ENCODE peak calls at places on chromosomes 6 and 20, in six cellular contexts. O is mesothelial cell of epicardium, Q is ovary, Z is HFFc6, V is sigmoid colon, U is psoas muscle. N is an unnamed sample.

GRCh38 chr20:906703-907102 is 9.4 kb downstream of the ANGPT4 start:
- DNase-seq in O (no peak), Q (no peak), Z (no peak), V (no peak), U (peak), N (no peak)

GRCh38 chr6:36297511-36297910 is 27.7 kb downstream of the PNPLA1 start:
- DNase-seq in O (no peak), Q (no peak), Z (no peak), V (no peak), U (no peak), N (no peak)

GRCh38 chr6:27081931-27082330 is 165.6 kb upstream of the PRSS16 start:
- DNase-seq in O (no peak), Q (no peak), Z (no peak), V (no peak), U (no peak), N (no peak)

GRCh38 chr6:139126255-139126654 is 8.6 kb upstream of the HECA start:
- DNase-seq in O (no peak), Q (no peak), Z (peak), V (no peak), U (no peak), N (peak)

GRCh38 chr6:39664173-39664572 is 61.0 kb downstream of the KIF6 start:
- DNase-seq in O (no peak), Q (no peak), Z (no peak), V (no peak), U (no peak), N (no peak)

GRCh38 chr6:14965340-14966102 is 280.3 kb upstream of the JARID2 start:
- DNase-seq in O (no peak), Q (no peak), Z (peak), V (no peak), U (no peak), N (no peak)

GRCh38 chr6:149888659-149889058 is 9.3 kb downstream of the RAET1E start:
- DNase-seq in O (no peak), Q (no peak), Z (no peak), V (no peak), U (no peak), N (no peak)

GRCh38 chr6:135179920-135180457 is 1.1 kb upstream of the MYB start:
- DNase-seq in O (no peak), Q (no peak), Z (peak), V (no peak), U (no peak), N (no peak)

GRCh38 chr20:11516448-11516847 is 401.2 kb upstream of the BTBD3 start:
- DNase-seq in O (no peak), Q (no peak), Z (no peak), V (no peak), U (no peak), N (no peak)

GRCh38 chr6:108714012-108714773 is 134.0 kb upstream of the ARMC2 start:
- DNase-seq in O (no peak), Q (peak), Z (peak), V (peak), U (no peak), N (peak)

GRCh38 chr6:116500969-116501433 is 10.4 kb upstream of the CALHM5 start:
- DNase-seq in O (no peak), Q (no peak), Z (no peak), V (no peak), U (no peak), N (no peak)

GRCh38 chr6:13712485-13712990 is 903 bp upstream of the RANBP9 start:
- DNase-seq in O (no peak), Q (no peak), Z (no peak), V (no peak), U (no peak), N (no peak)

GRCh38 chr6:147204843-147205311 is 660 bp downstream of the STXBP5 start:
- DNase-seq in O (no peak), Q (no peak), Z (no peak), V (no peak), U (no peak), N (no peak)

GRCh38 chr6:44116643-44117382 is 10.4 kb downstream of the MRPL14 start:
- DNase-seq in O (no peak), Q (no peak), Z (peak), V (no peak), U (no peak), N (no peak)

GRCh38 chr20:10662661-10663458 is 10.9 kb downstream of the JAG1 start:
- DNase-seq in O (no peak), Q (no peak), Z (no peak), V (no peak), U (no peak), N (no peak)

GRCh38 chr6:145139451-145139850 is 595.9 kb downstream of the EPM2A start:
- DNase-seq in O (no peak), Q (no peak), Z (no peak), V (no peak), U (no peak), N (no peak)

GRCh38 chr6:156777866-156778614 is 862 bp downstream of the ARID1B start:
- DNase-seq in O (peak), Q (peak), Z (peak), V (peak), U (peak), N (peak)

GRCh38 chr6:156777577-156777865 is 343 bp downstream of the ARID1B start:
- DNase-seq in O (no peak), Q (no peak), Z (no peak), V (no peak), U (no peak), N (no peak)

GRCh38 chr6:156780117-156780641 is 3.0 kb downstream of the ARID1B start:
- DNase-seq in O (no peak), Q (no peak), Z (peak), V (no peak), U (no peak), N (peak)

GRCh38 chr6:156779206-156780116 is 2.3 kb downstream of the ARID1B start:
- DNase-seq in O (peak), Q (peak), Z (no peak), V (peak), U (peak), N (peak)

GRCh38 chr6:156778615-156779205 is 1.5 kb downstream of the ARID1B start:
- DNase-seq in O (peak), Q (peak), Z (peak), V (peak), U (peak), N (peak)
- TF ChIP-seq CTCF in O (no peak), Q (no peak), Z (no peak), V (no peak), U (no peak), N (no peak)

DNA sequence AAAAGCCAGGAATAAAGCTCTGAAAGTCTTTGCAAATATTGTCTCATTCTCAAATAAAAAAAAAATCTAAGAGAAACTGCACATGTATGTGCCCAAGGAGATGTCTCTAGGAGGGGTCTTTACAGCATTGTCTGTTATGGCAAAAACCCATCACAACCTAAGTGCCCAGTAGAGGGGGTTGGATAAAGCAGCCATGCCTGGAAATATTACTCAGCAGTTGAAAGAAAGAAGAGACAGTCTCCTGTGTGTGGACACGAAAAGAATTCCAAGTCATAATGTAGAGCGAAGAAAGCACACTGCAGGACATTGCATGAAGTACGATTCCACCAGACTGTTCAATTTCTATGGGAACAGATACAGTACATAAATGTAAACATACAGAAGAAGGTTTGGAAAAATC is 7.3 kb upstream of the TGM2 start:
- DNase-seq in O (no peak), Q (no peak), Z (no peak), V (peak), U (no peak), N (no peak)
- TF ChIP-seq CTCF in O (no peak), Q (no peak), Z (peak), V (no peak), U (no peak), N (no peak)

DNA sequence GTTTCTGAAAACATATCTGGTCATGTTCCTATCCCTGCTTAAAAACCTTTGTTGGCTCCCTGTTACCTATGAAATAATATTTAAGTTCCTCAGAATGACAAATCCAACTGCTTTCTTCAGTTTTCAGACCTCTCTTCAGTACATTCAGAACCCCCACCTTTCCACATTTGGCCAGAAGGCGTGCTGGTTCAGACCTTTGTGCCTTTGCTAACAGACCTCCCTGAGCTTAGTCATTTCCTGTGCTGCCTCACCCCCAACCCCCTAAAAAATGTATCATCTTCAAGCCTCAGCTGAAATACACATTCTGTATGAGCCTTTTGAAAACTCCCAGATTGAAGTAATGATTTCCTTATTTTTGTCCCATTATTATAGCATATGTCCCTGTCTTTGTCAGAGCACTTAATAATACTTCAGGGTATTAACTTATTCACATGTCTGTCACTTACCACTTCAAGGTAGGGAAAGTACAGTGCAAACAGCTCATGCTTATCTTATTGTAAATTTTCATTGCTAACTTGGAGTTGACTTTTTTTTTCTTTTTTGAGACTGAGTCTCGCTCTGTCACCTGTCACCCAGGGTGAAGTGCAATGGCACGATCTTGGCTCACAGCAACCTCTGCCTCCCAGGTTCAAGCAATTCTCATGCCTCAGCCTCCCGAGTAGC is 19.7 kb downstream of the FAM217A start:
- DNase-seq in O (no peak), Q (no peak), Z (peak), V (no peak), U (no peak), N (no peak)
- TF ChIP-seq CTCF in O (no peak), Q (no peak), Z (peak), V (no peak), U (no peak), N (no peak)

DNA sequence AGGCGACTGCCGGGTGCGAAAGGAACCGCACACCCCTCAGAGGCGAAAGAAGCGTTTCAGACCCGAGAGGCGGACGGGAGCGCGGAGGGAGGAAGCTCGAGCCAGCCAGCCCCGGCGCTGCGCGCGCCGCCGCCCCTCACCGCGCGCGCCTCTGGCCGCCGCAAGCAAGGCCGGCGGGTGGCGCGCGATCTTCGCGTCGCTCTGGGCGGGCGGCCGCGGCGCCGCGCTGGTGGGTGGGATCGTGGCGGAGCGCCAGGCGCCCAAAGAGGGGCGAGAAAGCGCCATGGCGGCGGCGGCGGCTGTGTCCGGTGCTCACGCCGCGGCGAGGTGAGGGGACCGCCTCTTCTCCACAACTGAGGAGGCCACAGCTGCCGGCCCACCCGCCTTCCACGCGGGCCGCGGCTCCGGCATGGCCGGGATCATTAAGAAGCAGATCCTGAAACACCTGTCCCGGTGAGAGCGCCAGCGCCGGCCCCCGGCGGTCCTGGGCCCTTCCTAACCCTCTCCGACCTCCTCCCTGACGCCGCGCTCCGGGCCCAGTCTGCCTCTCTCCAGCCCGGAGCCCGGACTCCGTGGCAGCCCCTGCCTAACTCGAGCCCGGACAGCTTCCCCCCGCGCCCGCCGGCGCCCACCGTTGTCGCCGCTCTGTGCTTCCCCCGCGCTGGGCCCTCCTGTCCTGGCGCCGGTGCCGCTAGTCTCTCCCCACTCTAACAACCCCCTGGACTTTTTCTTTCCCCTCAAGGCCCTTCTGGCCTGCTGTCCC is at the start of gene BLTP3A:
- DNase-seq in O (peak), Q (peak), Z (peak), V (peak), U (peak), N (peak)
- TF ChIP-seq CTCF in O (no peak), Q (no peak), Z (no peak), V (no peak), U (no peak), N (no peak)